ENCODE peak calls at places on chromosomes 3 and 15, in eight cellular contexts. D, R, C, B, Y, G, S and N are unnamed samples.

GRCh38 chr3:132433121-132433520 is 15.8 kb downstream of the DNAJC13 start:
- DNase-seq in D (no peak), R (no peak), C (peak), B (no peak), Y (no peak), G (no peak), S (no peak), N (no peak)

GRCh38 chr15:68277131-68277604 is 377 bp upstream of the FEM1B start:
- DNase-seq in D (peak), R (no peak), C (peak), B (no peak), Y (no peak), G (peak), S (no peak), N (no peak)

GRCh38 chr3:149382091-149382467 is 4.6 kb upstream of the TM4SF1 start:
- DNase-seq in D (no peak), R (no peak), C (peak), B (no peak), Y (no peak), G (no peak), S (no peak), N (no peak)

GRCh38 chr3:123656691-123657090 is 71.8 kb upstream of the HACD2 start:
- DNase-seq in D (no peak), R (no peak), C (no peak), B (no peak), Y (no peak), G (peak), S (no peak), N (no peak)

GRCh38 chr3:122921791-122922651 is 105.5 kb downstream of the SEMA5B start:
- DNase-seq in D (peak), R (peak), C (no peak), B (no peak), Y (no peak), G (peak), S (no peak), N (no peak)

GRCh38 chr3:184553385-184553784 is 8.2 kb upstream of the EPHB3 start:
- DNase-seq in D (no peak), R (no peak), C (no peak), B (no peak), Y (no peak), G (no peak), S (no peak), N (no peak)

GRCh38 chr3:107976204-107976775 is 114.5 kb downstream of the CD47 start:
- DNase-seq in D (no peak), R (no peak), C (no peak), B (no peak), Y (no peak), G (no peak), S (no peak), N (no peak)

GRCh38 chr15:42688301-42688700 is 48.6 kb downstream of the CDAN1 start:
- DNase-seq in D (no peak), R (no peak), C (no peak), B (no peak), Y (no peak), G (no peak), S (no peak), N (no peak)

GRCh38 chr15:66067687-66068086 is 185.9 kb downstream of the MEGF11 start:
- DNase-seq in D (no peak), R (no peak), C (no peak), B (no peak), Y (no peak), G (peak), S (no peak), N (no peak)

GRCh38 chr3:80367149-80367548 is 599.4 kb upstream of the ROBO1 start:
- DNase-seq in D (no peak), R (no peak), C (no peak), B (no peak), Y (no peak), G (peak), S (no peak), N (no peak)

GRCh38 chr3:10775828-10776227 is 40.2 kb upstream of the SLC6A11 start:
- DNase-seq in D (no peak), R (no peak), C (no peak), B (no peak), Y (no peak), G (no peak), S (no peak), N (no peak)

GRCh38 chr15:100338971-100339444 is 2.8 kb downstream of the ADAMTS17 start:
- DNase-seq in D (peak), R (no peak), C (peak), B (no peak), Y (peak), G (peak), S (peak), N (peak)

GRCh38 chr3:168820748-168821445 is 725.2 kb upstream of the GOLIM4 start:
- DNase-seq in D (no peak), R (no peak), C (no peak), B (no peak), Y (no peak), G (no peak), S (peak), N (no peak)

GRCh38 chr15:48631191-48631770 is 14.2 kb downstream of the FBN1 start:
- DNase-seq in D (no peak), R (no peak), C (peak), B (no peak), Y (no peak), G (peak), S (no peak), N (no peak)

GRCh38 chr3:188608401-188608800 is 454.4 kb downstream of the LPP start:
- DNase-seq in D (no peak), R (no peak), C (no peak), B (no peak), Y (no peak), G (no peak), S (no peak), N (no peak)

GRCh38 chr3:29183346-29184087 is 97.4 kb upstream of the RBMS3 start:
- DNase-seq in D (no peak), R (no peak), C (peak), B (no peak), Y (no peak), G (no peak), S (no peak), N (no peak)

GRCh38 chr15:55288006-55288717 is 1.5 kb downstream of the RAB27A start:
- DNase-seq in D (no peak), R (no peak), C (no peak), B (no peak), Y (no peak), G (no peak), S (no peak), N (no peak)

GRCh38 chr3:170506556-170506955 is 79.3 kb downstream of the SLC7A14 start:
- DNase-seq in D (peak), R (no peak), C (peak), B (no peak), Y (no peak), G (peak), S (no peak), N (no peak)

GRCh38 chr3:53949541-53949940 is 57.9 kb upstream of the SELENOK start:
- DNase-seq in D (no peak), R (no peak), C (peak), B (no peak), Y (no peak), G (no peak), S (no peak), N (no peak)

GRCh38 chr3:138374573-138375134 is 26.3 kb downstream of the MRAS start:
- DNase-seq in D (no peak), R (no peak), C (peak), B (no peak), Y (no peak), G (no peak), S (no peak), N (no peak)

GRCh38 chr3:18393906-18394305 is 31.2 kb downstream of the SATB1 start:
- DNase-seq in D (no peak), R (no peak), C (peak), B (no peak), Y (no peak), G (no peak), S (no peak), N (no peak)

GRCh38 chr3:9067352-9067975 is 104.2 kb upstream of the RAD18 start:
- DNase-seq in D (peak), R (no peak), C (peak), B (no peak), Y (no peak), G (peak), S (peak), N (peak)

GRCh38 chr3:42680256-42680655 is 5.1 kb upstream of the KLHL40 start:
- DNase-seq in D (no peak), R (no peak), C (peak), B (no peak), Y (no peak), G (no peak), S (no peak), N (no peak)

GRCh38 chr3:174062923-174063322 is 665.4 kb downstream of the NLGN1 start:
- DNase-seq in D (no peak), R (no peak), C (no peak), B (no peak), Y (no peak), G (no peak), S (no peak), N (no peak)

GRCh38 chr15:99556010-99556409 is 9.8 kb upstream of the MEF2A start:
- DNase-seq in D (no peak), R (no peak), C (no peak), B (no peak), Y (no peak), G (no peak), S (no peak), N (no peak)

GRCh38 chr3:67018789-67019525 is 20.9 kb downstream of the KBTBD8 start:
- DNase-seq in D (peak), R (no peak), C (peak), B (no peak), Y (no peak), G (no peak), S (no peak), N (no peak)

GRCh38 chr3:99325407-99325806 is 313.0 kb upstream of the COL8A1 start:
- DNase-seq in D (no peak), R (no peak), C (peak), B (no peak), Y (no peak), G (no peak), S (no peak), N (no peak)